ENCODE peak calls at places on chromosomes 12 and 14, in seven cellular contexts. T is PC-9, W is left ventricle myocardium inferior, H is body of pancreas, B is small intestine, A is tibial artery, J is breast epithelium. Y is an unnamed sample. For H3K27me3, the result is how much of the 10 kb centered on the place peaks cover.

GRCh38 chr14:101956179-101956885 is 8.0 kb upstream of the DYNC1H1 start:
- DNase-seq in B (no peak), T (no peak), W (no peak), J (no peak), H (no peak), A (no peak), Y (peak)

GRCh38 chr14:104113631-104114420 is 24.6 kb upstream of the KIF26A start:
- DNase-seq in H (no peak), J (no peak), A (no peak), T (no peak), B (no peak), W (peak), Y (no peak)

GRCh38 chr12:110934093-110934852 is 13.9 kb upstream of the MYL2 start:
- DNase-seq in H (no peak), W (no peak), T (peak), J (peak), B (no peak), A (no peak), Y (peak)

GRCh38 chr12:89862511-89863331 is 154.1 kb upstream of the ATP2B1 start:
- DNase-seq in B (peak), J (no peak), H (no peak), A (peak), T (no peak), W (no peak), Y (peak)

GRCh38 chr12:32843528-32844095 is 53.0 kb downstream of the PKP2 start:
- DNase-seq in B (no peak), A (no peak), T (no peak), J (no peak), H (no peak), W (no peak), Y (no peak)

GRCh38 chr12:87815738-87816137 is 213.5 kb downstream of the C12orf50 start:
- DNase-seq in H (no peak), J (no peak), A (no peak), W (no peak), B (no peak), T (no peak), Y (no peak)

GRCh38 chr14:64707661-64708060 is 3.4 kb downstream of the PLEKHG3 start:
- DNase-seq in B (peak), J (no peak), A (peak), H (no peak), W (no peak), T (no peak), Y (no peak)

GRCh38 chr12:31603546-31604009 is 12.6 kb upstream of the DENND5B start:
- DNase-seq in A (no peak), T (no peak), W (no peak), J (no peak), B (no peak), H (no peak), Y (no peak)

GRCh38 chr12:15757553-15758255 is 31.5 kb downstream of the EPS8 start:
- DNase-seq in H (no peak), T (peak), J (no peak), B (peak), W (no peak), A (peak), Y (peak)

GRCh38 chr14:105255021-105255507 is 6.7 kb downstream of the BTBD6 start:
- DNase-seq in A (no peak), J (no peak), T (no peak), W (peak), B (no peak), H (no peak), Y (no peak)

GRCh38 chr14:54395716-54396115 is 1.1 kb upstream of the CDKN3 start:
- DNase-seq in H (no peak), A (no peak), J (no peak), T (no peak), B (no peak), W (no peak), Y (no peak)

GRCh38 chr12:51788876-51789275 is 59.6 kb downstream of the FIGNL2 start:
- DNase-seq in J (no peak), W (no peak), A (no peak), B (no peak), T (no peak), H (no peak), Y (no peak)

GRCh38 chr14:105883066-105884005 is 357.0 kb downstream of the TMEM121 start:
- DNase-seq in T (no peak), W (peak), B (no peak), H (peak), A (peak), J (no peak), Y (no peak)

GRCh38 chr14:106317593-106317992 is 791.2 kb downstream of the TMEM121 start:
- DNase-seq in J (no peak), A (no peak), H (no peak), W (no peak), B (no peak), T (no peak), Y (no peak)

GRCh38 chr14:95496111-95496681 is 20.3 kb downstream of the SYNE3 start:
- DNase-seq in W (no peak), B (no peak), J (no peak), H (no peak), T (no peak), A (peak), Y (no peak)

GRCh38 chr14:83558946-83559345 is 1971.0 kb upstream of the FLRT2 start:
- DNase-seq in A (no peak), J (no peak), T (no peak), W (no peak), H (no peak), B (no peak), Y (no peak)

GRCh38 chr12:77760271-77761025 is 70.2 kb upstream of the NAV3 start:
- DNase-seq in T (no peak), H (no peak), A (no peak), B (no peak), J (no peak), W (no peak), Y (no peak)

GRCh38 chr12:130336723-130337475 is 788 bp upstream of the PIWIL1 start:
- DNase-seq in H (no peak), B (peak), J (no peak), W (no peak), A (no peak), T (no peak), Y (no peak)

GRCh38 chr12:27575099-27575779 is 51.2 kb downstream of the PPFIBP1 start:
- DNase-seq in B (no peak), W (no peak), A (no peak), J (no peak), T (no peak), H (no peak), Y (no peak)

GRCh38 chr12:61804301-61804700 is 455.9 kb upstream of the USP15 start:
- DNase-seq in H (no peak), W (no peak), T (no peak), A (no peak), J (no peak), B (no peak), Y (no peak)

GRCh38 chr14:65238456-65238855 is 136.1 kb upstream of the MAX start:
- DNase-seq in B (no peak), T (peak), W (no peak), H (no peak), A (no peak), J (no peak), Y (peak)

GRCh38 chr14:92753250-92753649 is 4.8 kb upstream of the LGMN start:
- DNase-seq in B (no peak), H (no peak), A (peak), W (no peak), T (no peak), J (no peak), Y (no peak)

GRCh38 chr14:95727084-95727700 is 13.3 kb upstream of the TCL1A start:
- DNase-seq in B (no peak), A (no peak), W (no peak), T (no peak), J (no peak), H (peak), Y (no peak)

GRCh38 chr14:66078031-66078430 is 408.1 kb upstream of the CCDC196 start:
- DNase-seq in A (no peak), T (no peak), J (no peak), H (no peak), W (no peak), B (no peak), Y (no peak)

DNA sequence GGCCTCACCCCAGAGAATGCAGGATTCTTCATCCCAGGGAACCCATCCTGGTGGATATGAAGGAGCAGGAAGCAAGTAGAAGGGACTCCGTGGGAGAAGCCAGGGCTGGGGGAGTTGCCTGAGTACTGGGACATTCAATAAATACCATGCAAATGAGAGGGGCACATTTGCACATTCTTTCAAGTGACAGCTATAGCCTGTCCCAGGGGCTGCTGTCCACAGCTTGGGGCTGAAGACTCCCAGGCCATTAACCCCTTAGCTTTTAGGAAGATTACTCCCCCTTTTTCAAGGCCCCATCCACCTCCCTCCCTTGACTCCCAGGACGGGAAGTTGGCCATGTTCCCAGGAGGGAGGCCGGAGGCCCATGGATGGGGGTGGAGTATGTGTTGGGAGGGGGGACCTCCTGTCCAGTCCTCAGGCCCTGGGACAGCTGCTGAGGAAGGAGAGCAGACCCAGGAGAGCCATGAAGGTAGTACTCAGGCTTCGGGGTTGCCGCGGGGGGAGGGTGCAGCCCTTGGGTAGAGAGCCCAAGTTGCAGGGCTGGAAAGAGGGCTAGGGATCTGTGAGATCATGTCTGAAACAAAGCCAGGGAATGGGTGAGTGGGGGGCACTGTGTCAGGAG is 974 bp upstream of the TNS2 start:
- DNase-seq in J (no peak), T (no peak), B (peak), W (peak), A (peak), H (peak), Y (peak)
- H3K4me3 ChIP-seq in J (peak), T (no peak), B (no peak), W (peak), A (peak), H (no peak), Y (peak)

GRCh38 chr12:66746489-66747201 is 67.8 kb upstream of the GRIP1 start:
- DNase-seq in B (no peak), J (no peak), H (no peak), A (no peak), W (no peak), T (no peak), Y (no peak)
- H3K27me3 ChIP-seq in B (under half), J (under half), H (under half), A (under half), W (under half), T (under half), Y (under half)

DNA sequence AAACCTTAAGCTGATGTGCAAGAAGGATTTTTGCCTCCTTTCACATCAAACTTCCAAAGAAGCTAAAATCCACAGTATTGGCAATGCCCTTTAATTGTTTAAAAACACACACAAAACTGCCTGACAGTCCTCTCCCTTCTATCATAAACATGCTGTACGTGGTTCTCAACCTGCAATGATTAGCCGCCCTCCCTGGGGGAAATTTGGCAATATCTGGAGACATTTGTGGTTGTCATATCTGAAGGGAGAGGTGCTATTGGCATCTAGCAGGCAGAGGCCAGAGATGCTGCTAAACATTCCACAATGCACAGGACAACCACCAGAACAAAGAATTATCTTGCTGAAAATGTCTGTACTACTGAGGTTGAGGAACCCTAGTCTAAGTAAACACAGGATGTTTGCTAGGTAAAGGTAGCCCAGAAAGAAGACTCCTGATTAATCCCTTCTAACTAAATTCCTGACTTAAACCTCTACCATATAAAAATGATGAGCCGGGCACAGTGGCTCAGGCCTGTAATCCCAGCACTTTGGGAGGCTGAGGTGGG is 1.2 kb downstream of the ACOT6 start:
- DNase-seq in H (no peak), T (no peak), A (no peak), J (no peak), B (no peak), W (no peak), Y (no peak)
- H3K27ac ChIP-seq in H (no peak), T (no peak), A (peak), J (no peak), B (no peak), W (peak), Y (no peak)

GRCh38 chr14:20059745-20060144 is at the start of gene OR4L1:
- DNase-seq in A (no peak), W (no peak), B (no peak), J (no peak), T (no peak), H (no peak), Y (no peak)
- H3K4me3 ChIP-seq in A (no peak), W (no peak), B (no peak), J (no peak), T (no peak), H (no peak), Y (no peak)

GRCh38 chr12:3928538-3929220 is 55.5 kb upstream of the PARP11 start:
- DNase-seq in W (no peak), B (no peak), A (no peak), T (no peak), H (no peak), J (no peak), Y (no peak)

GRCh38 chr12:3921526-3921925 is 48.3 kb upstream of the PARP11 start:
- DNase-seq in B (no peak), A (no peak), J (no peak), W (no peak), H (no peak), T (no peak), Y (no peak)

GRCh38 chr12:3922033-3922432 is 48.8 kb upstream of the PARP11 start:
- DNase-seq in H (no peak), B (no peak), T (no peak), A (no peak), W (no peak), J (no peak), Y (no peak)

GRCh38 chr12:3924761-3925160 is 51.6 kb upstream of the PARP11 start:
- DNase-seq in H (no peak), W (no peak), B (no peak), A (no peak), J (no peak), T (no peak), Y (no peak)

DNA sequence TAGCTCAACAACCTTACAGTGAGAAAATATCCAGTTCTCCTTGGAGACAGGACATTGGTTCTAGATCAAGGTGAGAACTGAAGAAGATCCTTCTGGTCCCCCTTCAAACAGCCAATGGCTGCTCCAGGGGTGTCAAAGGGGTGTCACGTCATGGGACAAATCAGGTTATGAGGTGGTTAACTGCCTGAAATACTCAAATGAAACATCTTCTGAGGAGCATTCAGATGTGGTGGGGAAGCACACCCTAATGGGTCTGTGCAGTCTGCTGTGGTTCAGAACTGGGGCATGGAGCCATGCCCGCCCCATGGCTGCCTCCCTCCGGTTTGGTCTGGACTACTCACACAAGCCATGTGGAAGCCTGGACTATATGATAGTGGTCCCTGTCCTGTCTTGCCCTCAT is 52.4 kb upstream of the PARP11 start:
- DNase-seq in T (no peak), H (no peak), W (no peak), B (no peak), J (no peak), A (no peak), Y (no peak)
- H3K27me3 ChIP-seq in T (half or more), H (under half), W (half or more), B (under half), J (under half), A (under half), Y (under half)

GRCh38 chr14:72098202-72098601 is 166.0 kb downstream of the RGS6 start:
- DNase-seq in T (no peak), W (no peak), J (no peak), B (no peak), A (no peak), H (no peak), Y (no peak)

DNA sequence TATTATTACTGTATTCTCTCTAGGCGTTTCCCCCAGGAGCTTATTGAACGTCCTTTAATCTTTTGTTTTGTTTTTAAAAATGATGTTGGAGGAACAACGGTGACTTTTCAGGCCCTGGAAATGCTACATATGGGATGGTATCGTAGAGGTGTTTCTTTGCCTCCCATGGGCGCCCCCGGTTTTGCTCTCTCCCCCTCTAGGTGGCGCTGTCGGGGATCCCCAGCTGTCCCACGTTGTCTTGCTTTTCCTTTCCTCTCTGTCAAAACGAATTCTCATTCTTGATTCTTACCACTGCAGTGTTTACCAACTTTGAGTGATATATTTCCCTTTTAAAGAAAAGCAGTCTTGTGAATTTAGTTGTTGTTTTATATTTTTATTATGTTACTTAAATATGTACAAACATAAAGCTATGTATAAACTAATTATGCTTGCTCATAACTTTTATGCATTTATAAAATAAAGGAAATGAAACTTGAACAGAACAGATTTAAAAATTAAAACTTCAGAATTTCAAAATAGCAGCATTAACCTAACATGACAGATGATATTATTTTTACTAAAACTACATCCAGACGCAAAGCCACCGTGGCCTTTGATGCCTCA is 171.9 kb downstream of the RGS6 start:
- DNase-seq in J (no peak), A (no peak), H (peak), W (no peak), T (no peak), B (peak), Y (no peak)
- H3K27ac ChIP-seq in J (no peak), A (no peak), H (no peak), W (no peak), T (no peak), B (no peak), Y (no peak)

GRCh38 chr12:124720687-124721500 is 142.8 kb downstream of the SCARB1 start:
- DNase-seq in B (no peak), T (no peak), A (no peak), J (peak), W (peak), H (peak), Y (peak)
- H3K4me3 ChIP-seq in B (no peak), T (no peak), A (no peak), J (no peak), W (no peak), H (no peak), Y (no peak)

GRCh38 chr12:56222531-56222895 is 791 bp upstream of the RNF41 start:
- DNase-seq in T (no peak), A (no peak), H (no peak), B (peak), W (no peak), J (no peak), Y (no peak)
- H3K27me3 ChIP-seq in T (under half), A (under half), H (under half), B (under half), W (under half), J (under half), Y (under half)

GRCh38 chr14:33699300-33699699 is 251.6 kb downstream of the EGLN3 start:
- DNase-seq in W (no peak), H (no peak), J (no peak), B (no peak), T (no peak), A (no peak), Y (no peak)

GRCh38 chr14:33696165-33696564 is 254.7 kb downstream of the EGLN3 start:
- DNase-seq in H (no peak), T (no peak), A (no peak), W (no peak), J (no peak), B (no peak), Y (no peak)

GRCh38 chr14:33704486-33704885 is 246.4 kb downstream of the EGLN3 start:
- DNase-seq in W (no peak), A (no peak), H (no peak), B (no peak), J (no peak), T (no peak), Y (no peak)

GRCh38 chr14:33702293-33702692 is 248.6 kb downstream of the EGLN3 start:
- DNase-seq in W (no peak), A (no peak), J (no peak), T (no peak), H (no peak), B (no peak), Y (no peak)

GRCh38 chr14:33700052-33700451 is 250.8 kb downstream of the EGLN3 start:
- DNase-seq in T (no peak), B (no peak), W (no peak), H (no peak), A (no peak), J (no peak), Y (no peak)
- H3K27ac ChIP-seq in T (no peak), B (no peak), W (no peak), H (no peak), A (no peak), J (no peak), Y (no peak)